ENCODE peak calls at places on chromosome 7, in four cellular contexts. One of them, this sample, is unnamed.

GRCh38 chr7:117616694-117617093 is 136.9 kb downstream of the CFTR start:
- DNase-seq in A549: peak; percentile 5
- DNase-seq in K562: no peak
- DNase-seq in HepG2: no peak
- DNase-seq in this sample: no peak

GRCh38 chr7:55036958-55037357 is 18.1 kb downstream of the EGFR start:
- DNase-seq in A549: no peak
- DNase-seq in K562: no peak
- DNase-seq in HepG2: no peak
- DNase-seq in this sample: no peak

GRCh38 chr7:143411976-143412708 is 3.5 kb upstream of the EPHA1 start:
- DNase-seq in A549: no peak
- DNase-seq in K562: no peak
- DNase-seq in HepG2: no peak
- DNase-seq in this sample: no peak

GRCh38 chr7:75058406-75058805 is 15.2 kb downstream of the RCC1L start:
- DNase-seq in A549: no peak
- DNase-seq in K562: no peak
- DNase-seq in HepG2: no peak
- DNase-seq in this sample: no peak

GRCh38 chr7:6636741-6637543 is at the start of gene ZNF316:
- DNase-seq in A549: peak; percentile 71
- DNase-seq in K562: peak; percentile 88
- DNase-seq in HepG2: no peak
- DNase-seq in this sample: no peak

GRCh38 chr7:52764502-52765169 is 270.8 kb upstream of the POM121L12 start:
- DNase-seq in A549: no peak
- DNase-seq in K562: no peak
- DNase-seq in HepG2: no peak
- DNase-seq in this sample: no peak

GRCh38 chr7:80018941-80019808 is 115.5 kb upstream of the GNAI1 start:
- DNase-seq in A549: peak; percentile 54
- DNase-seq in K562: peak; percentile 62
- DNase-seq in HepG2: peak; percentile 43
- DNase-seq in this sample: no peak

GRCh38 chr7:98464558-98464940 is 63.7 kb upstream of the BAIAP2L1 start:
- DNase-seq in A549: no peak
- DNase-seq in K562: no peak
- DNase-seq in HepG2: no peak
- DNase-seq in this sample: no peak

GRCh38 chr7:3065724-3066143 is 22.1 kb upstream of the CARD11 start:
- DNase-seq in A549: peak; percentile 44
- DNase-seq in K562: peak; percentile 79
- DNase-seq in HepG2: peak; percentile 11
- DNase-seq in this sample: no peak

GRCh38 chr7:80726731-80727130 is 88.3 kb downstream of the CD36 start:
- DNase-seq in A549: no peak
- DNase-seq in K562: no peak
- DNase-seq in HepG2: no peak
- DNase-seq in this sample: peak; percentile 9

GRCh38 chr7:73904219-73905136 is 43.5 kb downstream of the TMEM270 start:
- DNase-seq in A549: no peak
- DNase-seq in K562: no peak
- DNase-seq in HepG2: no peak
- DNase-seq in this sample: no peak

GRCh38 chr7:47811632-47812380 is 136.5 kb downstream of the PKD1L1 start:
- DNase-seq in A549: no peak
- DNase-seq in K562: no peak
- DNase-seq in HepG2: no peak
- DNase-seq in this sample: no peak

GRCh38 chr7:149284343-149284742 is 22.3 kb downstream of the ZNF783 start:
- DNase-seq in A549: no peak
- DNase-seq in K562: no peak
- DNase-seq in HepG2: no peak
- DNase-seq in this sample: no peak

GRCh38 chr7:102288285-102288930 is 1.7 kb downstream of the SH2B2 start:
- DNase-seq in A549: no peak
- DNase-seq in K562: no peak
- DNase-seq in HepG2: no peak
- DNase-seq in this sample: no peak

GRCh38 chr7:2032876-2033407 is 199.8 kb downstream of the MAD1L1 start:
- DNase-seq in A549: no peak
- DNase-seq in K562: no peak
- DNase-seq in HepG2: no peak
- DNase-seq in this sample: no peak

GRCh38 chr7:105350906-105351305 is 37.8 kb downstream of the SRPK2 start:
- DNase-seq in A549: no peak
- DNase-seq in K562: no peak
- DNase-seq in HepG2: no peak
- DNase-seq in this sample: no peak

GRCh38 chr7:99418260-99418659 is 9.5 kb downstream of the BUD31 start:
- DNase-seq in A549: no peak
- DNase-seq in K562: no peak
- DNase-seq in HepG2: no peak
- DNase-seq in this sample: no peak

GRCh38 chr7:129550673-129551360 is 48.5 kb downstream of the SMKR1 start:
- DNase-seq in A549: no peak
- DNase-seq in K562: no peak
- DNase-seq in HepG2: no peak
- DNase-seq in this sample: no peak

GRCh38 chr7:84092207-84092606 is 102.4 kb downstream of the SEMA3A start:
- DNase-seq in A549: no peak
- DNase-seq in K562: no peak
- DNase-seq in HepG2: no peak
- DNase-seq in this sample: no peak

GRCh38 chr7:101952355-101953247 is 135.2 kb downstream of the CUX1 start:
- DNase-seq in A549: peak; percentile 29
- DNase-seq in K562: no peak
- DNase-seq in HepG2: no peak
- DNase-seq in this sample: no peak

GRCh38 chr7:105268056-105268455 is 120.7 kb downstream of the SRPK2 start:
- DNase-seq in A549: peak; percentile 35
- DNase-seq in K562: no peak
- DNase-seq in HepG2: no peak
- DNase-seq in this sample: no peak

GRCh38 chr7:129169171-129169643 is 19.2 kb upstream of the SMO start:
- DNase-seq in A549: no peak
- DNase-seq in K562: peak; percentile 83
- DNase-seq in HepG2: no peak
- DNase-seq in this sample: no peak

GRCh38 chr7:92717982-92718716 is 118.2 kb downstream of the CDK6 start:
- DNase-seq in A549: peak; percentile 31
- DNase-seq in K562: no peak
- DNase-seq in HepG2: peak; percentile 20
- DNase-seq in this sample: no peak

GRCh38 chr7:151393031-151393977 is 16.5 kb downstream of the WDR86 start:
- DNase-seq in A549: no peak
- DNase-seq in K562: no peak
- DNase-seq in HepG2: no peak
- DNase-seq in this sample: no peak

GRCh38 chr7:112283382-112283910 is 77.0 kb downstream of the ZNF277 start:
- DNase-seq in A549: no peak
- DNase-seq in K562: no peak
- DNase-seq in HepG2: no peak
- DNase-seq in this sample: no peak

GRCh38 chr7:55546826-55547225 is 25.5 kb downstream of the VOPP1 start:
- DNase-seq in A549: peak; percentile 88
- DNase-seq in K562: no peak
- DNase-seq in HepG2: peak; percentile 39
- DNase-seq in this sample: no peak

GRCh38 chr7:36986429-36987362 is 262.4 kb upstream of the AOAH start:
- DNase-seq in A549: peak; percentile 75
- DNase-seq in K562: peak; percentile 70
- DNase-seq in HepG2: peak; percentile 36
- DNase-seq in this sample: no peak

GRCh38 chr7:69856991-69857390 is 258.7 kb downstream of the AUTS2 start:
- DNase-seq in A549: no peak
- DNase-seq in K562: no peak
- DNase-seq in HepG2: no peak
- DNase-seq in this sample: no peak

GRCh38 chr7:68038621-68039314 is 1042.1 kb downstream of the TYW1 start:
- DNase-seq in A549: peak; percentile 76
- DNase-seq in K562: no peak
- DNase-seq in HepG2: peak; percentile 20
- DNase-seq in this sample: no peak

GRCh38 chr7:10034843-10035556 is 938.7 kb upstream of the PHF14 start:
- DNase-seq in A549: no peak
- DNase-seq in K562: no peak
- DNase-seq in HepG2: no peak
- DNase-seq in this sample: no peak

GRCh38 chr7:117555260-117555659 is 75.4 kb downstream of the CFTR start:
- DNase-seq in A549: no peak
- DNase-seq in K562: no peak
- DNase-seq in HepG2: no peak
- DNase-seq in this sample: no peak

GRCh38 chr7:149727541-149728476 is 45.6 kb downstream of the ZNF467 start:
- DNase-seq in A549: no peak
- DNase-seq in K562: no peak
- DNase-seq in HepG2: no peak
- DNase-seq in this sample: no peak

GRCh38 chr7:83155996-83156395 is 6.7 kb downstream of the PCLO start:
- DNase-seq in A549: no peak
- DNase-seq in K562: no peak
- DNase-seq in HepG2: no peak
- DNase-seq in this sample: no peak

GRCh38 chr7:28996836-28997235 is 38.7 kb upstream of the TRIL start:
- DNase-seq in A549: no peak
- DNase-seq in K562: no peak
- DNase-seq in HepG2: no peak
- DNase-seq in this sample: no peak

GRCh38 chr7:100893910-100894763 is 1.6 kb downstream of the ACHE start:
- DNase-seq in A549: no peak
- DNase-seq in K562: peak; percentile 30
- DNase-seq in HepG2: no peak
- DNase-seq in this sample: no peak
- TF ChIP-seq POLR2AphosphoS2 in A549: no peak
- TF ChIP-seq POLR2AphosphoS2 in K562: no peak
- TF ChIP-seq POLR2AphosphoS2 in HepG2: no peak
- TF ChIP-seq POLR2AphosphoS2 in this sample: no peak

DNA sequence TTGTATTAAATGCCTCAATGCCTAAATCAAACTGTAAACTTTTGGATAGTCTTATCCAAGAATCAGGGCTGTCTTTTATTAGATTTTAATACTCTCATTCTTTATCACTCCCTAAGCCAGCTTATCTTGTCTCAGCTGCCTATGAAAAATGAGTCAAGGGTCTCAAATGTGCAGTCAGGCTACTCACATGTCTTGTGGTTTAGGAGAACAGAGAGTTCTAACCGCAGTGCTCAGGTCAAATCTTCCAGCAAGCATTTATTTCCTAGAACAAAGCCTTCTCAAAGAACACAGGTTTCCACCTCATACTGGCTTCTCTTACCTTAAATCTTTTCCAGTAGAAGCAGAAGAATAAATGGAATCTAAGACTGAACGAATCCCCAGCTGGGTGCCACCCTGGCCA is 23.5 kb downstream of the HTR5A start:
- DNase-seq in A549: no peak
- DNase-seq in K562: no peak
- DNase-seq in HepG2: no peak
- DNase-seq in this sample: no peak
- TF ChIP-seq POLR2AphosphoS2 in A549: no peak
- TF ChIP-seq POLR2AphosphoS2 in K562: no peak
- TF ChIP-seq POLR2AphosphoS2 in HepG2: no peak
- TF ChIP-seq POLR2AphosphoS2 in this sample: no peak

GRCh38 chr7:96300487-96300886 is 21.4 kb downstream of the SLC25A13 start:
- DNase-seq in A549: no peak
- DNase-seq in K562: no peak
- DNase-seq in HepG2: peak; percentile 30
- DNase-seq in this sample: no peak
- TF ChIP-seq POLR2AphosphoS2 in A549: no peak
- TF ChIP-seq POLR2AphosphoS2 in K562: no peak
- TF ChIP-seq POLR2AphosphoS2 in HepG2: no peak
- TF ChIP-seq POLR2AphosphoS2 in this sample: no peak

DNA sequence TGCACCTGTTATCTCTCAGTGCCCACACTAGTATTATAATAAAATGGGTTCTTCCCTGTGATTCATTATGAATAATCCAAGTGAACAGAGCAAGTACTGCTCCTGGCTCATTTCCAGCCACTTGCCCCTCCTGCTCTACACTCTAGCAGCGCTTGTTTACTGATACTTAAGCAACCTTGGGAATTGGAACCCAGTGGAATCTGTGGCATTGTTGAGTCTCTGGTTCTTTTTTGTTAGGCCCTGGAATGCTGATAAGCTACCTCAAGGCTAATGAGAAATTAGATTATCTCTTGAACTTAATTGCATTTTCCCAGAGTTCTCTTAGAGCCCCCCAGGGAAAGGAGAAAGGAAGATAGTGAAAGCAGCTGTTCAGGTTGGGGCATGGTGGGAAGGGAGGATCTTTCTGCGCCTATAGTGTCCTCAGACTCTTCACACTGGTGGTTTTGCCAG is 34.0 kb downstream of the PRKAR2B start:
- DNase-seq in A549: peak; percentile 13
- DNase-seq in K562: peak; percentile 49
- DNase-seq in HepG2: no peak
- DNase-seq in this sample: no peak
- TF ChIP-seq POLR2AphosphoS2 in A549: no peak
- TF ChIP-seq POLR2AphosphoS2 in K562: no peak
- TF ChIP-seq POLR2AphosphoS2 in HepG2: no peak
- TF ChIP-seq POLR2AphosphoS2 in this sample: no peak

GRCh38 chr7:135337506-135337905 is 103.9 kb downstream of the STRA8 start:
- DNase-seq in A549: no peak
- DNase-seq in K562: no peak
- DNase-seq in HepG2: no peak
- DNase-seq in this sample: no peak
- TF ChIP-seq POLR2AphosphoS2 in A549: no peak
- TF ChIP-seq POLR2AphosphoS2 in K562: no peak
- TF ChIP-seq POLR2AphosphoS2 in HepG2: no peak
- TF ChIP-seq POLR2AphosphoS2 in this sample: no peak

DNA sequence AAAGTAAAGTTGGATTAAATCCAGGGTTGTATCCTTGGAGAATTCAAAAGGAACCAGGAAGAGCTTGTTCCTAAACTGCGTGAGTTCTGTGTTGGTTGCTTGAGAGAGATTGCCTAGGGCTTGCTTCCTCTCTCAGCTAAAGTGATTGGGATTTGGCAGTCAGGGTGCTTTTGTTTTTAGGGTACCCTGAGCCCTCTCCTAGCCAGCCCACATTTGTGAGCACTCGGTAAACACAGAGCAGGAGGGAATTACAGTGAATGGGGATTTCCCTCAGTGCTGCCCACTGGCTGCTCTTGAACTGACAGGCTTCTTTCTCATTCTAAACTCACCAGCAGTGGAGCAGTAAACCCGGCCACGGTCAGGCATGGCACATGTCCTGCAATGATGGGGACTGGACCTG is 146.9 kb downstream of the TPST1 start:
- DNase-seq in A549: no peak
- DNase-seq in K562: no peak
- DNase-seq in HepG2: no peak
- DNase-seq in this sample: no peak
- TF ChIP-seq POLR2AphosphoS2 in A549: no peak
- TF ChIP-seq POLR2AphosphoS2 in K562: no peak
- TF ChIP-seq POLR2AphosphoS2 in HepG2: no peak
- TF ChIP-seq POLR2AphosphoS2 in this sample: no peak

This sample was measured in GM12878.